ENCODE peak calls at places on chromosome 21, in nine cellular contexts. V is transverse colon; A is CD8-positive, alpha-beta memory T cell; P is MM.1S; O is neuronal stem cell; B is endodermal cell; Z is IMR-90; S is heart right ventricle; R is fibroblast of mammary gland. J is an unnamed sample.

GRCh38 chr21:45388611-45389296 is 16.2 kb upstream of the COL18A1 start:
- DNase-seq in V (no peak), A (no peak), P (no peak), O (no peak), B (no peak), Z (no peak), S (no peak), R (no peak), J (no peak)

GRCh38 chr21:45640888-45641479 is 2.5 kb upstream of the PCBP3 start:
- DNase-seq in V (peak), A (no peak), P (no peak), O (no peak), B (peak), Z (peak), S (peak), R (peak), J (peak)

GRCh38 chr21:46559291-46559983 is 45.4 kb downstream of the S100B start:
- DNase-seq in V (no peak), A (peak), P (no peak), O (no peak), B (no peak), Z (no peak), S (no peak), R (no peak), J (no peak)

GRCh38 chr21:46347203-46347550 is 23.2 kb downstream of the PCNT start:
- DNase-seq in V (no peak), A (no peak), P (no peak), O (no peak), B (no peak), Z (no peak), S (no peak), R (no peak), J (no peak)

GRCh38 chr21:38831526-38832467 is 26.1 kb downstream of the ETS2 start:
- DNase-seq in V (peak), A (peak), P (peak), O (no peak), B (no peak), Z (peak), S (peak), R (peak), J (no peak)

GRCh38 chr21:35208810-35209517 is 159.9 kb upstream of the RUNX1 start:
- DNase-seq in V (no peak), A (no peak), P (no peak), O (no peak), B (no peak), Z (peak), S (no peak), R (peak), J (no peak)

GRCh38 chr21:44317241-44317782 is 17.5 kb downstream of the PFKL start:
- DNase-seq in V (no peak), A (no peak), P (no peak), O (no peak), B (no peak), Z (no peak), S (no peak), R (no peak), J (no peak)

GRCh38 chr21:44598031-44598430 is 2.4 kb upstream of the KRTAP10-7 start:
- DNase-seq in V (no peak), A (no peak), P (no peak), O (peak), B (peak), Z (no peak), S (no peak), R (no peak), J (peak)

GRCh38 chr21:45794040-45794439 is 150.5 kb downstream of the PCBP3 start:
- DNase-seq in V (no peak), A (no peak), P (no peak), O (no peak), B (no peak), Z (no peak), S (no peak), R (no peak), J (no peak)

GRCh38 chr21:16363563-16363962 is 633.8 kb downstream of the USP25 start:
- DNase-seq in V (no peak), A (no peak), P (no peak), O (no peak), B (no peak), Z (no peak), S (no peak), R (no peak), J (no peak)

DNA sequence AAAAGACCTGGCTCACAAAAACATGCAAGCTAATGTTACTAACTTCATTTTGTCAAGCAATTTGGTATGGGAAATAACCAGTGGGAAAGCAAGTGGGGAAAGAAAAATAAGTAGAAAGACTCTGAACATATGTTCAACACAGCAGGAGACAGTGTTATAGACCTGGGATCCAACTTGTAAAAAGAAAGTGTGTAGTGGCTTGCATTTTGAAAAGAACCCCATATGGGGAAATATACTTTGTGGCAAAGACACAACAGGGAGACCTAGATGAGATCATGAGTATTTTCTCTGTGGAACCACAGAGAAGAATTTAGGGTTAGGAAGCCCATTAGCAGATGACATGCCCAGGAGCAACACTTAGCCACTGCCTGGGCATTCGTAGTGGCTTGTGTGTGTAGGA is 212.7 kb upstream of the NRIP1 start:
- DNase-seq in V (no peak), A (no peak), P (no peak), O (no peak), B (no peak), Z (no peak), S (no peak), R (no peak), J (no peak)
- H3K4me3 ChIP-seq in V (no peak), A (no peak), P (no peak), O (no peak), B (no peak), Z (no peak), S (no peak), R (no peak), J (no peak)

DNA sequence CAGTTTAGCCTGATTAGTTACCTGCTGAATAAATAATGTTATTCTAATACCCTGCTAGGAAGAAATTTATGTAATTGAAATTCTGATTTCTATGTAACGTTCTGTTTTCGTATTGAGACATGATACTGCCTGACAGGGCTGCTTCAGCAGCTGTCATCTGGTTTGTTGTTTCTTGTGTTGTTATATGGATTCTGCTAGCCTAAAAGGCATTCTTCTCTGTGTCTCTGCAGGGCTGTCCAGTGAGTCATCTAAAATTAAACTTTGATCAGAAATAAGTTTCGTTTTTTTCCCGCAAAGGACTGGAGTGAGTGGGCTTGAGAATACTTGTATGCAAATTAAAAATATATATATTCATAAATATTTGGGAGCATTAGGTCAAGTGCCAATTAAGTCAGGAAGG is 93.0 kb downstream of the DYRK1A start:
- DNase-seq in V (no peak), A (no peak), P (no peak), O (no peak), B (no peak), Z (peak), S (no peak), R (peak), J (no peak)
- H3K4me3 ChIP-seq in V (no peak), A (no peak), P (no peak), O (no peak), B (no peak), Z (no peak), S (no peak), R (no peak), J (peak)

DNA sequence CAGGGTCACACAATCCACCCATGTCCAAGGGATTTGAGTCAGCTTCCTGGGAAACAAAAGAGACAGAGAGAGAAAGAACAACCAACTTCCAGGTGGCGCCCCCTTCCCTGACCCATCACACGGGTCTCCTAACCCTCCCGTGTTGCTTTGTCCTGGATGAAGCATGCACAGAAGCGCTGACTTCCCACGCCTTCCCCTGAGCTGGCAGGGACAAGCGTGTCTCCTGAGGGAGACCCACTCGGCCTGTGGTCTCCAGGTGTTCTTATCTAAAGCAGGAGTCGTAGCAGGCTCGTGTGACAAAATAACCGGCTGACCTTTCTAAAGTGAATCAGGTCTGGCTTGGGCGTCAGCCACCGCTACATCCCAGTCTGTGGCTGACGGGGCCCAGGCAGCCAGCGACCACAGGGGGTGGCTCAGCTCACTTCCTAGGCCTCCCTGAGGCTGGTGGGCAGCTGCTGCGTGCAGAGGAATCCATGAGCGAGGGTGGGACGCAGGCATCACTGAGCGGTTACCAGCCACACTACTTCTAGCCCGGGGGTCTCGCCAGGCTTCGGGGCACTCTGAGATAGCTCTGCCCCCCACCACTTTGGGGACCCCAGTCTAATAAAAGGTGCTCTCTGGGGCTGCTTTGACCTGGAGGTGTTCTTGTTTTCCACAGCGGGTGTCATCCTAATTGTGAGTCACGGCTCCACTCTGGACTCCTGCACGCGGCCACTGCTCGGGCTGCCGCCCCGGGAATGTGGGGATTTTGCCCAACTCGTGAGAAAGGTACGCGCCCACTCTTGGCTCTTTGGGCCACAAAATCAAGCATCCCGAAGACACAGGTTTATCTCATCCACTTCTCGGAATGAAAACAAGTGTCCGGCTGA is 40.4 kb downstream of the UBASH3A start:
- DNase-seq in V (peak), A (no peak), P (no peak), O (no peak), B (no peak), Z (no peak), S (no peak), R (no peak), J (no peak)
- H3K4me3 ChIP-seq in V (no peak), A (no peak), P (no peak), O (no peak), B (no peak), Z (no peak), S (no peak), R (no peak), J (no peak)

GRCh38 chr21:33394260-33394659 is 9.0 kb upstream of the IFNGR2 start:
- DNase-seq in V (peak), A (no peak), P (peak), O (no peak), B (no peak), Z (no peak), S (peak), R (no peak), J (no peak)
- H3K4me3 ChIP-seq in V (no peak), A (no peak), P (no peak), O (no peak), B (no peak), Z (no peak), S (no peak), R (no peak), J (no peak)

GRCh38 chr21:42590431-42591131 is 62.8 kb upstream of the PDE9A start:
- DNase-seq in V (no peak), A (no peak), P (no peak), O (no peak), B (peak), Z (no peak), S (no peak), R (no peak), J (no peak)
- H3K4me3 ChIP-seq in V (no peak), A (no peak), P (no peak), O (no peak), B (no peak), Z (no peak), S (no peak), R (no peak), J (no peak)

GRCh38 chr21:28742527-28742926 is 250.2 kb downstream of the LTN1 start:
- DNase-seq in V (no peak), A (no peak), P (no peak), O (no peak), B (no peak), Z (peak), S (no peak), R (peak), J (no peak)

GRCh38 chr21:28734522-28735175 is 258.0 kb downstream of the LTN1 start:
- DNase-seq in V (no peak), A (no peak), P (no peak), O (no peak), B (no peak), Z (peak), S (no peak), R (no peak), J (no peak)

GRCh38 chr21:28738305-28738704 is 254.4 kb downstream of the LTN1 start:
- DNase-seq in V (no peak), A (no peak), P (no peak), O (no peak), B (no peak), Z (no peak), S (no peak), R (no peak), J (no peak)

GRCh38 chr21:28738882-28739281 is 253.8 kb downstream of the LTN1 start:
- DNase-seq in V (no peak), A (no peak), P (peak), O (no peak), B (no peak), Z (no peak), S (no peak), R (no peak), J (no peak)

DNA sequence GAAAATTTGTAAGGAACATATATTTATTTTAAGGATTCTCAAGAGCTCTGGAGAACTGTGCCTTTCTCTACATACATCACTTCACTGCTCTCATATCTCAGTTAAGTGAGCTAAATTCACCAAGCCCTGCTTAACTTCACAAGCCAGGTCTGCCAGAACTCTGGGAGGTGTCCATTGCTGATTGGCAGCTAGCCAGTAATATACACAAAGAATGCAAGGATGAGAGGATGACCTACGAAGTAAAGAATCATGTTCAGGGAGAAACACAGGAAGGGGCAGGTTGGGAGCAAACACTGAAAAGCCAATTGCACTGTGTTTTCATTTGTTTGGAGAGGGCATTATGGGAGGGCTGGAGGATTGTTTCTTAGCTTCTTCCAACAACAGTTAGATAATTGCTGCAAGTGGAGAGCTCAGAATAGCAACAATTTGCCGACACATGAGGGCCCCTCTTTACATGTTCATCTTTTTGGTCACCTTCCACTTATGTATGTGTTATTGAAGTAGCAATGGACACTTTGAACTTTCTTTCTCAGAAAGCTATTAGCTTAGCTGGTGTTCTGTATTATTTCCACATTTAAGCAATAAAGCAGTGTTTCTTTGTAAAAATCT is 254.9 kb downstream of the LTN1 start:
- DNase-seq in V (no peak), A (no peak), P (no peak), O (no peak), B (no peak), Z (peak), S (no peak), R (no peak), J (no peak)
- H3K4me3 ChIP-seq in V (no peak), A (no peak), P (no peak), O (no peak), B (no peak), Z (no peak), S (no peak), R (no peak), J (no peak)

GRCh38 chr21:36322083-36322424 is 2.1 kb downstream of the MORC3 start:
- DNase-seq in V (no peak), A (no peak), P (no peak), O (no peak), B (no peak), Z (no peak), S (no peak), R (no peak), J (no peak)
- H3K4me3 ChIP-seq in V (no peak), A (peak), P (no peak), O (peak), B (peak), Z (peak), S (peak), R (peak), J (peak)